ENCODE peak calls at places on chromosomes 2 and 18, in six cellular contexts. G, U, I, H, D and J are unnamed samples.

GRCh38 chr2:34570266-34570872 is 971.3 kb upstream of the FAM98A start:
- DNase-seq in G (no peak), D (no peak), U (no peak), H (no peak), I (no peak), J (peak; percentile 15)

GRCh38 chr2:193154076-193154475 is 959.3 kb upstream of the TMEFF2 start:
- DNase-seq in H (no peak), I (no peak), D (no peak), G (no peak), U (no peak), J (no peak)

GRCh38 chr2:203584784-203585183 is 49.7 kb upstream of the RAPH1 start:
- DNase-seq in I (no peak), G (no peak), H (no peak), U (no peak), D (no peak), J (no peak)

GRCh38 chr2:31151501-31151900 is 13.3 kb upstream of the GALNT14 start:
- DNase-seq in U (no peak), I (no peak), H (no peak), D (no peak), G (no peak), J (no peak)

GRCh38 chr2:170530284-170530745 is 184.8 kb upstream of the SP5 start:
- DNase-seq in H (peak; percentile 80), D (no peak), U (peak; percentile 89), G (peak; percentile 81), I (peak; percentile 98), J (peak; percentile 90)

GRCh38 chr2:237662671-237663093 is 35.3 kb downstream of the LRRFIP1 start:
- DNase-seq in D (peak; percentile 39), H (peak; percentile 92), I (peak; percentile 52), G (peak; percentile 82), U (peak; percentile 97), J (peak; percentile 98)

GRCh38 chr18:36831139-36831538 is 2.2 kb downstream of the KIAA1328 start:
- DNase-seq in G (no peak), H (no peak), I (no peak), D (no peak), U (no peak), J (no peak)

GRCh38 chr18:46627136-46627535 is 29.9 kb downstream of the LOXHD1 start:
- DNase-seq in I (no peak), H (no peak), U (no peak), G (no peak), D (no peak), J (no peak)

GRCh38 chr2:188076149-188077056 is 215.3 kb upstream of the GULP1 start:
- DNase-seq in I (no peak), G (no peak), D (no peak), U (no peak), H (no peak), J (no peak)

GRCh38 chr2:181140414-181140813 is 160.0 kb downstream of the UBE2E3 start:
- DNase-seq in G (no peak), I (peak; percentile 75), U (no peak), H (no peak), D (no peak), J (no peak)

GRCh38 chr2:176830362-176830761 is 382.2 kb upstream of the HNRNPA3 start:
- DNase-seq in D (no peak), G (no peak), H (no peak), I (no peak), U (no peak), J (no peak)

GRCh38 chr18:48833701-48834394 is 116.9 kb downstream of the SMAD7 start:
- DNase-seq in G (no peak), I (no peak), U (peak; percentile 37), H (no peak), D (no peak), J (no peak)

GRCh38 chr2:20414806-20415205 is 32.1 kb upstream of the RHOB start:
- DNase-seq in U (no peak), G (no peak), I (no peak), D (no peak), H (no peak), J (no peak)

GRCh38 chr2:165238295-165238694 is 919 bp upstream of the SCN2A start:
- DNase-seq in H (no peak), U (no peak), I (no peak), G (no peak), D (no peak), J (no peak)

GRCh38 chr18:8238507-8238906 is 370.7 kb upstream of the RAB12 start:
- DNase-seq in U (no peak), I (no peak), D (no peak), H (no peak), G (no peak), J (no peak)

GRCh38 chr2:143601828-143602227 is 472.6 kb downstream of the ARHGAP15 start:
- DNase-seq in U (no peak), H (no peak), G (no peak), D (no peak), I (no peak), J (no peak)

GRCh38 chr2:235936493-235936892 is 231.7 kb downstream of the GBX2 start:
- DNase-seq in D (no peak), I (no peak), U (no peak), H (no peak), G (no peak), J (no peak)

GRCh38 chr2:143075711-143076110 is 53.5 kb upstream of the ARHGAP15 start:
- DNase-seq in U (no peak), D (no peak), G (no peak), H (no peak), I (no peak), J (no peak)

GRCh38 chr18:78151234-78151633 is 828.4 kb upstream of the SALL3 start:
- DNase-seq in D (no peak), U (no peak), H (peak; percentile 57), I (no peak), G (no peak), J (no peak)

GRCh38 chr18:74217476-74218143 is 69.3 kb downstream of the TIMM21 start:
- DNase-seq in H (no peak), I (no peak), D (no peak), G (no peak), U (no peak), J (no peak)

GRCh38 chr2:237739101-237739500 is 59.5 kb upstream of the RBM44 start:
- DNase-seq in U (no peak), D (no peak), I (no peak), G (no peak), H (no peak), J (no peak)

GRCh38 chr18:80229342-80229741 is 18.0 kb downstream of the PARD6G start:
- DNase-seq in I (no peak), G (no peak), H (no peak), D (no peak), U (no peak), J (no peak)

GRCh38 chr2:86788881-86789686 is 1.6 kb downstream of the CD8A start:
- DNase-seq in G (no peak), H (no peak), U (no peak), I (peak; percentile 26), D (no peak), J (no peak)

GRCh38 chr18:45166341-45167108 is 448.8 kb upstream of the SLC14A2 start:
- DNase-seq in H (no peak), D (peak; percentile 87), G (no peak), U (peak; percentile 50), I (no peak), J (peak; percentile 65)

GRCh38 chr2:219433666-219434467 is 776 bp upstream of the SPEG start:
- DNase-seq in D (no peak), H (no peak), U (peak; percentile 67), G (no peak), I (no peak), J (no peak)

GRCh38 chr18:3935316-3935715 is 485.3 kb downstream of the TGIF1 start:
- DNase-seq in H (no peak), D (no peak), I (no peak), G (no peak), U (no peak), J (no peak)

GRCh38 chr18:2644535-2644934 is 11.0 kb upstream of the SMCHD1 start:
- DNase-seq in H (no peak), D (no peak), U (no peak), G (no peak), I (no peak), J (no peak)

GRCh38 chr2:144237845-144238637 is 281.9 kb downstream of the ZEB2 start:
- DNase-seq in U (no peak), I (peak; percentile 64), D (no peak), H (no peak), G (no peak), J (no peak)

GRCh38 chr2:10993001-10993481 is 81.3 kb downstream of the KCNF1 start:
- DNase-seq in H (no peak), D (no peak), G (no peak), U (no peak), I (no peak), J (peak; percentile 10)

GRCh38 chr2:36452279-36452678 is 96.7 kb downstream of the CRIM1 start:
- DNase-seq in G (no peak), I (no peak), U (no peak), D (no peak), H (no peak), J (no peak)

GRCh38 chr2:239522740-239523119 is 121.9 kb upstream of the HDAC4 start:
- DNase-seq in G (no peak), U (no peak), I (no peak), D (no peak), H (peak; percentile 41), J (no peak)